ENCODE peak calls at places on chromosomes 13 and 19, in nine cellular contexts. Q is germinal center; E is psoas muscle; D is hepatic stellate cell; O is cardiac fibroblast; J is smooth muscle cell of the brain vasculature; F is C1 segment of cervical spinal cord; V is RPMI7951; X is activated CD4-positive, alpha-beta T cell treated with anti-CD3 and anti-CD28 coated beads, Interleukin-2, amount 10 ng/mL, durations not matched to agents 7 days and 5 days. Y is an unnamed sample.

GRCh38 chr13:90594694-90595093 is 752.8 kb upstream of the MIR17HG start:
- DNase-seq in F (no peak), J (no peak), V (peak; percentile 37), X (no peak), D (no peak), Q (no peak), O (peak; percentile 51), E (no peak), Y (no peak)

GRCh38 chr13:111646464-111646855 is 326.0 kb downstream of the TEX29 start:
- DNase-seq in D (no peak), E (no peak), V (no peak), Q (no peak), X (no peak), O (no peak), J (no peak), F (no peak), Y (no peak)

GRCh38 chr19:3835055-3835435 is 33.8 kb downstream of the ZFR2 start:
- DNase-seq in Q (no peak), V (no peak), J (no peak), O (no peak), X (no peak), F (no peak), E (no peak), D (no peak), Y (no peak)

GRCh38 chr13:105474983-105475382 is 1060.5 kb downstream of the EFNB2 start:
- DNase-seq in Q (no peak), F (no peak), E (no peak), D (no peak), O (no peak), J (no peak), V (peak; percentile 24), X (no peak), Y (no peak)

GRCh38 chr13:72886272-72887062 is 104.5 kb downstream of the PIBF1 start:
- DNase-seq in Q (no peak), J (no peak), V (no peak), X (no peak), E (no peak), D (no peak), F (no peak), O (peak; percentile 76), Y (no peak)

GRCh38 chr13:35720290-35720689 is 243.8 kb upstream of the MAB21L1 start:
- DNase-seq in O (no peak), F (no peak), E (no peak), X (no peak), D (no peak), J (no peak), Q (no peak), V (no peak), Y (no peak)

GRCh38 chr19:19587776-19588175 is 30.7 kb downstream of the PBX4 start:
- DNase-seq in X (no peak), F (no peak), O (no peak), V (no peak), Q (no peak), E (no peak), D (no peak), J (no peak), Y (no peak)

GRCh38 chr19:46386151-46386550 is 27.2 kb downstream of the CCDC8 start:
- DNase-seq in F (no peak), X (no peak), V (no peak), O (no peak), D (no peak), J (no peak), E (no peak), Q (no peak), Y (peak; percentile 57)

GRCh38 chr13:59061621-59062020 is 1102.1 kb downstream of the DIAPH3 start:
- DNase-seq in X (no peak), F (no peak), O (no peak), Q (no peak), J (no peak), E (no peak), D (no peak), V (no peak), Y (no peak)

GRCh38 chr13:74132768-74133656 is 1.2 kb downstream of the KLF12 start:
- DNase-seq in D (peak; percentile 28), Q (peak; percentile 21), O (peak; percentile 68), F (peak; percentile 24), J (no peak), X (peak; percentile 41), V (no peak), E (peak; percentile 60), Y (peak; percentile 66)

GRCh38 chr13:76600086-76600485 is 286.1 kb downstream of the KCTD12 start:
- DNase-seq in V (peak; percentile 8), O (peak; percentile 49), Q (no peak), X (no peak), F (no peak), D (no peak), E (no peak), J (peak; percentile 29), Y (no peak)

GRCh38 chr13:45615501-45616101 is at the start of gene ERICH6B:
- DNase-seq in O (peak; percentile 37), J (no peak), X (peak; percentile 22), F (no peak), E (no peak), Q (no peak), D (no peak), V (peak; percentile 27), Y (no peak)

GRCh38 chr13:45113809-45114208 is 6.5 kb upstream of the GTF2F2 start:
- DNase-seq in V (no peak), J (no peak), D (no peak), E (no peak), X (no peak), Q (no peak), O (no peak), F (no peak), Y (no peak)

GRCh38 chr19:4009990-4010807 is 2.7 kb downstream of the PIAS4 start:
- DNase-seq in O (no peak), J (no peak), Q (no peak), V (no peak), D (no peak), E (no peak), F (no peak), X (no peak), Y (peak; percentile 67)

GRCh38 chr19:29292146-29292545 is 79.2 kb upstream of the UQCRFS1 start:
- DNase-seq in Q (no peak), D (no peak), F (no peak), O (no peak), J (no peak), X (no peak), E (no peak), V (no peak), Y (no peak)

GRCh38 chr19:11422163-11423068 is 3.3 kb upstream of the RGL3 start:
- DNase-seq in F (no peak), Q (peak; percentile 94), O (peak; percentile 61), J (no peak), X (peak; percentile 62), V (peak; percentile 92), D (peak; percentile 73), E (peak; percentile 86), Y (peak; percentile 82)

GRCh38 chr13:30045916-30046704 is 195.7 kb upstream of the UBL3 start:
- DNase-seq in D (peak; percentile 63), X (no peak), J (no peak), E (no peak), Q (no peak), O (peak; percentile 14), V (peak; percentile 76), F (no peak), Y (peak; percentile 38)

GRCh38 chr13:99382428-99383133 is 75.4 kb upstream of the GPR183 start:
- DNase-seq in V (no peak), E (no peak), Q (no peak), J (no peak), O (no peak), X (peak; percentile 65), F (no peak), D (no peak), Y (no peak)

GRCh38 chr19:12913011-12913561 is 6.0 kb downstream of the SYCE2 start:
- DNase-seq in J (no peak), D (peak; percentile 45), O (peak; percentile 88), F (peak; percentile 27), E (peak; percentile 78), Q (no peak), X (no peak), V (peak; percentile 31), Y (peak; percentile 85)

GRCh38 chr13:30906411-30906990 is 430 bp downstream of the MEDAG start:
- DNase-seq in O (peak; percentile 24), J (no peak), Q (no peak), F (no peak), X (no peak), E (no peak), D (peak; percentile 14), V (no peak), Y (no peak)

GRCh38 chr13:60663788-60664187 is 266.8 kb downstream of the TDRD3 start:
- DNase-seq in O (no peak), D (no peak), F (no peak), V (no peak), J (no peak), Q (no peak), E (no peak), X (no peak), Y (no peak)

GRCh38 chr13:33169273-33169980 is 116.1 kb downstream of the STARD13 start:
- DNase-seq in D (no peak), X (no peak), F (no peak), V (peak; percentile 78), O (peak; percentile 73), J (no peak), E (no peak), Q (no peak), Y (no peak)

GRCh38 chr19:3358392-3358918 is 7.9 kb upstream of the NFIC start:
- DNase-seq in X (no peak), Q (no peak), F (no peak), V (no peak), O (no peak), D (no peak), J (no peak), E (no peak), Y (no peak)

GRCh38 chr19:42132851-42133528 is 744 bp upstream of the POU2F2 start:
- DNase-seq in J (no peak), Q (peak; percentile 87), O (peak; percentile 40), D (peak; percentile 79), E (peak; percentile 80), F (peak; percentile 30), X (peak; percentile 80), V (peak; percentile 49), Y (peak; percentile 96)

GRCh38 chr13:107373551-107373950 is 805.6 kb upstream of the ARGLU1 start:
- DNase-seq in F (no peak), E (no peak), Q (no peak), J (peak; percentile 56), V (peak; percentile 84), D (peak; percentile 27), O (peak; percentile 74), X (no peak), Y (no peak)

GRCh38 chr13:97142452-97142851 is 79.7 kb upstream of the MBNL2 start:
- DNase-seq in J (no peak), E (peak; percentile 57), X (no peak), F (no peak), Q (no peak), D (no peak), O (peak; percentile 31), V (peak; percentile 71), Y (peak; percentile 56)

GRCh38 chr13:27080018-27080948 is 91.3 kb downstream of the USP12 start:
- DNase-seq in V (no peak), F (no peak), Q (no peak), E (no peak), X (no peak), O (no peak), D (no peak), J (no peak), Y (no peak)

GRCh38 chr13:52130641-52131040 is 1.8 kb upstream of the NEK5 start:
- DNase-seq in D (no peak), E (no peak), F (no peak), Q (no peak), V (peak; percentile 7), O (no peak), J (no peak), X (no peak), Y (no peak)

GRCh38 chr13:46039421-46040036 is 13.0 kb downstream of the ZC3H13 start:
- DNase-seq in D (no peak), O (no peak), E (no peak), Q (no peak), F (no peak), X (no peak), V (no peak), J (no peak), Y (no peak)

GRCh38 chr13:43303040-43303729 is 279.8 kb downstream of the DNAJC15 start:
- DNase-seq in O (peak; percentile 86), J (no peak), V (peak; percentile 74), F (no peak), E (peak; percentile 82), X (peak; percentile 12), Q (no peak), D (peak; percentile 47), Y (peak; percentile 71)

GRCh38 chr13:48797127-48797526 is 143.4 kb downstream of the CYSLTR2 start:
- DNase-seq in X (no peak), E (no peak), F (no peak), O (no peak), V (no peak), Q (no peak), J (no peak), D (no peak), Y (no peak)

Y was measured in pancreas.